ENCODE peak calls at places on chromosomes 13 and 19, in eight cellular contexts. R is skeletal muscle cell, X is neuronal stem cell, Y is dorsolateral prefrontal cortex, J is hepatocyte, C is mesenchymal stem cell, U is Peyer's patch, D is heart left ventricle. P is an unnamed sample.

GRCh38 chr13:43573787-43574562 is 212.8 kb downstream of the ENOX1 start:
- DNase-seq in D (no peak), J (no peak), Y (no peak), X (no peak), R (no peak), U (no peak), C (peak), P (peak)

GRCh38 chr19:14562660-14563589 is 8.9 kb downstream of the NDUFB7 start:
- DNase-seq in J (no peak), D (no peak), Y (no peak), U (no peak), C (no peak), X (no peak), R (no peak), P (no peak)

GRCh38 chr19:52188822-52189744 is 769 bp upstream of the PPP2R1A start:
- DNase-seq in C (no peak), X (no peak), Y (peak), R (no peak), U (no peak), D (peak), J (peak), P (peak)

GRCh38 chr19:30696514-30696913 is 324.3 kb downstream of the ZNF536 start:
- DNase-seq in J (peak), Y (no peak), U (no peak), D (peak), R (no peak), C (no peak), X (no peak), P (no peak)

GRCh38 chr13:48902421-48902820 is 73.3 kb upstream of the FNDC3A start:
- DNase-seq in Y (no peak), C (peak), R (peak), J (peak), U (no peak), D (no peak), X (peak), P (no peak)

GRCh38 chr19:46211201-46211881 is 18.2 kb upstream of the IGFL1 start:
- DNase-seq in J (peak), X (no peak), C (peak), R (no peak), Y (no peak), D (no peak), U (no peak), P (no peak)

GRCh38 chr13:40624338-40624737 is 42.1 kb downstream of the FOXO1 start:
- DNase-seq in R (no peak), D (no peak), J (no peak), X (no peak), U (no peak), C (no peak), Y (no peak), P (no peak)

GRCh38 chr13:83884141-83884540 is 1.9 kb upstream of the SLITRK1 start:
- DNase-seq in C (no peak), D (no peak), J (no peak), R (no peak), U (no peak), Y (no peak), X (no peak), P (peak)

GRCh38 chr13:28326081-28326480 is 168.8 kb downstream of the FLT1 start:
- DNase-seq in D (no peak), X (no peak), C (no peak), R (no peak), Y (no peak), J (no peak), U (no peak), P (no peak)

GRCh38 chr19:1765182-1765903 is 12.0 kb downstream of the ONECUT3 start:
- DNase-seq in R (no peak), J (no peak), U (no peak), Y (no peak), X (no peak), C (no peak), D (no peak), P (no peak)

GRCh38 chr13:85590231-85590931 is 208.8 kb downstream of the SLITRK6 start:
- DNase-seq in C (peak), R (no peak), D (no peak), J (no peak), U (no peak), Y (no peak), X (no peak), P (peak)

GRCh38 chr19:18975011-18975410 is 34.0 kb upstream of the HOMER3 start:
- DNase-seq in J (no peak), C (peak), Y (no peak), D (no peak), U (no peak), R (no peak), X (no peak), P (no peak)

GRCh38 chr13:95924389-95924994 is 128.7 kb downstream of the UGGT2 start:
- DNase-seq in R (peak), J (peak), C (peak), Y (no peak), X (no peak), D (no peak), U (no peak), P (peak)

GRCh38 chr19:45952691-45953505 is 20.8 kb downstream of the NOVA2 start:
- DNase-seq in C (peak), R (peak), J (peak), X (peak), D (peak), U (no peak), Y (peak), P (peak)

GRCh38 chr19:963401-964022 is 20.6 kb upstream of the WDR18 start:
- DNase-seq in U (no peak), X (no peak), R (no peak), C (no peak), D (no peak), J (no peak), Y (no peak), P (no peak)

GRCh38 chr13:106132216-106132615 is 403.2 kb downstream of the EFNB2 start:
- DNase-seq in C (no peak), X (no peak), R (no peak), D (no peak), Y (no peak), U (no peak), J (no peak), P (no peak)

GRCh38 chr13:51453308-51453958 is 597 bp upstream of the INTS6 start:
- DNase-seq in X (no peak), U (peak), J (peak), C (peak), Y (peak), R (no peak), D (peak), P (peak)

GRCh38 chr13:98216135-98216565 is 39.1 kb upstream of the RNF113B start:
- DNase-seq in Y (no peak), J (no peak), X (no peak), U (no peak), R (peak), C (peak), D (peak), P (peak)

GRCh38 chr13:98839826-98840769 is 87.6 kb upstream of the SLC15A1 start:
- DNase-seq in R (no peak), U (no peak), D (peak), X (peak), C (peak), Y (peak), J (peak), P (peak)

GRCh38 chr13:106151056-106151699 is 384.3 kb downstream of the EFNB2 start:
- DNase-seq in R (peak), Y (no peak), C (peak), X (peak), J (peak), D (no peak), U (no peak), P (peak)

GRCh38 chr19:37986048-37986750 is 79.2 kb downstream of the SIPA1L3 start:
- DNase-seq in C (no peak), Y (no peak), R (no peak), D (no peak), J (no peak), X (no peak), U (peak), P (no peak)

GRCh38 chr19:51324082-51324481 is 12.6 kb downstream of the IGLON5 start:
- DNase-seq in D (no peak), X (no peak), U (no peak), J (no peak), R (no peak), Y (no peak), C (no peak), P (no peak)

GRCh38 chr19:5091576-5092215 is 122.8 kb downstream of the KDM4B start:
- DNase-seq in R (no peak), D (no peak), Y (no peak), U (no peak), C (peak), X (no peak), J (peak), P (no peak)
- H3K4me3 ChIP-seq in R (no peak), D (no peak), Y (peak), U (no peak), C (no peak), X (no peak), J (no peak), P (peak)

GRCh38 chr13:20714161-20714560 is 10.7 kb downstream of the IL17D start:
- DNase-seq in X (no peak), Y (no peak), R (no peak), J (no peak), D (no peak), C (no peak), U (no peak), P (peak)
- H3K4me3 ChIP-seq in X (no peak), Y (no peak), R (no peak), J (no peak), D (no peak), C (peak), U (no peak), P (peak)

DNA sequence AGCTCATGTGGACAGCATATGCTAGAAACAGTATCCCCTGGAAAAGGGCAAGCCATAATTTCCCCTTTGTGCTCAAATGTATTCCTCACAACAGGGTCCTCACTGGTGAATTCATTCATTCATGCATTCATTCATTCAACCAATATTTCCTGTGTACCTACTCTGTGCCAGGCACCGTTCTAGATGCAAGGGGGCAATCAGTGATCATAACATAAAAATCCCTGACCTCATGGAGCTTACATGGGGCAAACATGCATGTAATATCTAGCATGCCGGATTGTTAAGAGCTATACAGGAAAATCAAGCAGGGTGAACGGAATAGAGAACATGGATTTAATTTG is 2.6 kb downstream of the RANBP3 start:
- DNase-seq in J (no peak), X (no peak), Y (no peak), R (no peak), C (no peak), D (no peak), U (no peak), P (no peak)
- H3K4me3 ChIP-seq in J (no peak), X (no peak), Y (no peak), R (no peak), C (peak), D (no peak), U (no peak), P (no peak)

GRCh38 chr13:88068316-88068715 is 397.1 kb downstream of the SLITRK5 start:
- DNase-seq in Y (no peak), U (no peak), X (no peak), D (no peak), R (no peak), J (no peak), C (peak), P (no peak)

GRCh38 chr13:88063741-88064140 is 392.6 kb downstream of the SLITRK5 start:
- DNase-seq in U (no peak), D (no peak), R (no peak), J (no peak), C (no peak), X (no peak), Y (no peak), P (no peak)

GRCh38 chr13:88066847-88067246 is 395.7 kb downstream of the SLITRK5 start:
- DNase-seq in R (no peak), X (no peak), Y (no peak), D (no peak), U (no peak), J (no peak), C (no peak), P (no peak)

GRCh38 chr13:88071371-88071770 is 400.2 kb downstream of the SLITRK5 start:
- DNase-seq in J (no peak), X (no peak), C (no peak), U (no peak), D (no peak), Y (no peak), R (no peak), P (no peak)

GRCh38 chr13:88068975-88069374 is 397.8 kb downstream of the SLITRK5 start:
- DNase-seq in D (no peak), X (no peak), J (peak), C (no peak), U (no peak), R (no peak), Y (no peak), P (no peak)
- H3K4me3 ChIP-seq in D (no peak), X (no peak), J (no peak), C (no peak), U (no peak), R (no peak), Y (no peak), P (no peak)

GRCh38 chr13:55341891-55342290 is 1798.8 kb upstream of the PRR20A start:
- DNase-seq in D (no peak), X (no peak), U (no peak), R (no peak), C (no peak), J (no peak), Y (no peak), P (no peak)
- H3K4me3 ChIP-seq in D (no peak), X (no peak), U (no peak), R (no peak), C (no peak), J (no peak), Y (no peak), P (no peak)

GRCh38 chr19:32857584-32857983 is 12.0 kb downstream of the SLC7A9 start:
- DNase-seq in U (no peak), C (no peak), X (no peak), R (no peak), Y (no peak), J (no peak), D (no peak), P (no peak)
- H3K4me3 ChIP-seq in U (no peak), C (no peak), X (no peak), R (no peak), Y (no peak), J (no peak), D (no peak), P (no peak)

P was measured in adipocyte.